ENCODE peak calls at places on chromosomes 12 and 14, in five cellular contexts. Q is astrocyte; V is RWPE1; X is CD8-positive, alpha-beta T cell; F is CD4-positive, alpha-beta T cell. W is an unnamed sample.

GRCh38 chr12:52969828-52970569 is 21.1 kb downstream of the KRT18 start:
- DNase-seq in Q (no peak), V (no peak), X (no peak), F (no peak), W (no peak)

GRCh38 chr12:4001869-4002268 is 128.7 kb upstream of the PARP11 start:
- DNase-seq in Q (no peak), V (no peak), X (no peak), F (no peak), W (no peak)

GRCh38 chr14:98229676-98230366 is 1042.2 kb downstream of the BCL11B start:
- DNase-seq in Q (no peak), V (no peak), X (no peak), F (peak), W (no peak)

GRCh38 chr12:96233941-96234461 is 39.8 kb downstream of the ELK3 start:
- DNase-seq in Q (peak), V (peak), X (no peak), F (no peak), W (peak)

GRCh38 chr12:51904951-51905471 is 2.3 kb upstream of the ACVRL1 start:
- DNase-seq in Q (no peak), V (no peak), X (no peak), F (no peak), W (no peak)

GRCh38 chr12:49947593-49948226 is 2.8 kb upstream of the AQP2 start:
- DNase-seq in Q (no peak), V (no peak), X (no peak), F (no peak), W (no peak)

GRCh38 chr14:51962678-51963077 is 26.7 kb upstream of the RTRAF start:
- DNase-seq in Q (peak), V (no peak), X (no peak), F (no peak), W (no peak)

GRCh38 chr12:48380596-48380995 is 29.9 kb upstream of the ZNF641 start:
- DNase-seq in Q (no peak), V (no peak), X (no peak), F (no peak), W (no peak)

GRCh38 chr14:64463198-64463597 is 2.1 kb upstream of the AKAP5 start:
- DNase-seq in Q (no peak), V (no peak), X (no peak), F (no peak), W (no peak)

GRCh38 chr12:7373226-7373625 is 69.4 kb downstream of the ACSM4 start:
- DNase-seq in Q (no peak), V (no peak), X (no peak), F (no peak), W (no peak)

GRCh38 chr14:35404496-35405303 is at the start of gene NFKBIA:
- DNase-seq in Q (peak), V (peak), X (peak), F (peak), W (peak)

GRCh38 chr14:31025335-31026075 is at the start of gene AP4S1:
- DNase-seq in Q (no peak), V (peak), X (peak), F (peak), W (peak)

GRCh38 chr12:132196873-132197390 is 52.7 kb downstream of the NOC4L start:
- DNase-seq in Q (no peak), V (no peak), X (no peak), F (no peak), W (no peak)

GRCh38 chr12:76311796-76312195 is 36.4 kb downstream of the BBS10 start:
- DNase-seq in Q (peak), V (no peak), X (no peak), F (no peak), W (no peak)

GRCh38 chr12:54428050-54429013 is 9.3 kb upstream of the ITGA5 start:
- DNase-seq in Q (peak), V (peak), X (no peak), F (no peak), W (no peak)

GRCh38 chr12:109726511-109727038 is 12.9 kb downstream of the FAM222A start:
- DNase-seq in Q (no peak), V (no peak), X (no peak), F (no peak), W (no peak)
- H3K27ac ChIP-seq in Q (no peak), V (no peak), X (no peak), F (no peak), W (peak)

GRCh38 chr14:55446127-55446736 is 5.8 kb upstream of the TBPL2 start:
- DNase-seq in Q (peak), V (peak), X (peak), F (peak), W (peak)

GRCh38 chr14:55449116-55449515 is 8.7 kb upstream of the TBPL2 start:
- DNase-seq in Q (no peak), V (no peak), X (no peak), F (no peak), W (no peak)

GRCh38 chr14:55450124-55450523 is 9.7 kb upstream of the TBPL2 start:
- DNase-seq in Q (no peak), V (no peak), X (no peak), F (no peak), W (no peak)

GRCh38 chr14:55446833-55447232 is 6.4 kb upstream of the TBPL2 start:
- DNase-seq in Q (peak), V (peak), X (no peak), F (no peak), W (no peak)

GRCh38 chr14:55448146-55448614 is 7.8 kb upstream of the TBPL2 start:
- DNase-seq in Q (peak), V (peak), X (no peak), F (no peak), W (no peak)
- H3K27ac ChIP-seq in Q (peak), V (peak), X (no peak), F (no peak), W (no peak)

GRCh38 chr14:49193365-49194050 is 392.7 kb downstream of the RPS29 start:
- DNase-seq in Q (no peak), V (no peak), X (no peak), F (no peak), W (no peak)
- H3K27ac ChIP-seq in Q (no peak), V (no peak), X (no peak), F (no peak), W (no peak)

DNA sequence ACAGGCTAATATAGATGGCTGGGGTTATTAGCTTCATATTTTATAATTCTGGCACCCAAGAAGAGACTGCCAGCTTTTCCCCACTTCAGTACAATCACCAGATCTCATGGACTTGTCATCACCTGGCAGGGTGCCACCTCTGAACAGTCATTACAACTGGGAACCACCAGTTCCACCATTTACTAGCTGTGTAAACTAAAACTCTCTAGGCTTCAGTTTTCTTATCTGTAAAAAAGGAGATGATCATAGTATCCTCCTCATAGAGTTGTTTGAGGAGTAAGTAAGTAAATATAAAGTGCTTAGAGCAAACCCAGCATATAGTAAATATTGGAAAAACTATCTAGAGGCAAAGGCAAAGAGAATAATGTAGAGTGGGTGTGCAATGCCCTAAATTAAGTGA is 19.3 kb downstream of the CPNE8 start:
- DNase-seq in Q (peak), V (peak), X (no peak), F (no peak), W (no peak)
- H3K27ac ChIP-seq in Q (no peak), V (no peak), X (no peak), F (no peak), W (no peak)

GRCh38 chr12:32265461-32265860 is 133.9 kb upstream of the FGD4 start:
- DNase-seq in Q (no peak), V (no peak), X (no peak), F (no peak), W (no peak)

GRCh38 chr12:32261638-32262037 is 137.7 kb upstream of the FGD4 start:
- DNase-seq in Q (no peak), V (no peak), X (no peak), F (no peak), W (no peak)

GRCh38 chr12:32266756-32267155 is 132.6 kb upstream of the FGD4 start:
- DNase-seq in Q (no peak), V (no peak), X (no peak), F (no peak), W (no peak)

GRCh38 chr12:32264995-32265394 is 134.4 kb upstream of the FGD4 start:
- DNase-seq in Q (no peak), V (no peak), X (no peak), F (no peak), W (no peak)

DNA sequence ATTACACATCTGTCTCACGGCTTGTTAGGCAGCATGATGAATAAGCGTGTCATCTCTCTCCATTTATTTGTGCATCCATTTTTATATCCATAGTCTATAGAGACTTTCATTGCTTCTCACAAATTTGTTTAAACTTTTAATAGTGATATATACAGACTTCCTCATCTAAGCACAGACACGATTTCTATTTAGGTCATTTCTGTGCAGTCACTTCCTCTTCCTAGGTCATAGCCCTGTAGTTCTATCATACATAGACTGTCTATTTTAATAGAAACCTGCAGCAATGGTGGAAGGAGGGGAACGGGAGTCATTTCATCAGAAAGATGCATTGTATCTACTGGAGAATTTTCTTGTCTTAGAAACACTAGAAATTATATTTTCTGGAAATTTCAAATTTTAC is 133.4 kb upstream of the FGD4 start:
- DNase-seq in Q (no peak), V (no peak), X (no peak), F (no peak), W (no peak)
- H3K27ac ChIP-seq in Q (no peak), V (no peak), X (no peak), F (no peak), W (no peak)

DNA sequence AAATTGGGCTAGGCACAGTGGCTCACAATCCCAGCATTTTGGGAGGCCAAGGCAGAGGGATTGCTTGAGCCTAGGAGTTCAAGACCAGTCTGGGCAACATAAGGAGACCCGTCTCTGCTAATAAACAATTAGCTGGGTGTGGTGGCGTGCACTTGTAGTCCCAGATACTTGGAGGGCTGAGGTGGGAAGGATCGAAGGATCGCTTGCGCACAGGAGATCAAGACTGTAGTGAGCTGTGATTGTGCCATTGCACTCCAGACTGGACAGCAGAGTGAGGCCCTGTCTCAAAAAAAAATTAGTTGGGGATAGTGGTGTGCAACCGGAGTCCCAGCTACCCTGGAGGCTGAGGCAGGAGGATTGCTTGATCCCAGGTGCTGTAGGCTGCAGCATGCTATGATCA is 38.7 kb upstream of the BCL7A start:
- DNase-seq in Q (no peak), V (no peak), X (no peak), F (no peak), W (no peak)
- H3K27ac ChIP-seq in Q (no peak), V (no peak), X (no peak), F (no peak), W (no peak)

GRCh38 chr12:106594447-106594846 is 11.6 kb downstream of the RFX4 start:
- DNase-seq in Q (no peak), V (no peak), X (no peak), F (no peak), W (no peak)
- H3K27ac ChIP-seq in Q (no peak), V (no peak), X (no peak), F (no peak), W (no peak)

DNA sequence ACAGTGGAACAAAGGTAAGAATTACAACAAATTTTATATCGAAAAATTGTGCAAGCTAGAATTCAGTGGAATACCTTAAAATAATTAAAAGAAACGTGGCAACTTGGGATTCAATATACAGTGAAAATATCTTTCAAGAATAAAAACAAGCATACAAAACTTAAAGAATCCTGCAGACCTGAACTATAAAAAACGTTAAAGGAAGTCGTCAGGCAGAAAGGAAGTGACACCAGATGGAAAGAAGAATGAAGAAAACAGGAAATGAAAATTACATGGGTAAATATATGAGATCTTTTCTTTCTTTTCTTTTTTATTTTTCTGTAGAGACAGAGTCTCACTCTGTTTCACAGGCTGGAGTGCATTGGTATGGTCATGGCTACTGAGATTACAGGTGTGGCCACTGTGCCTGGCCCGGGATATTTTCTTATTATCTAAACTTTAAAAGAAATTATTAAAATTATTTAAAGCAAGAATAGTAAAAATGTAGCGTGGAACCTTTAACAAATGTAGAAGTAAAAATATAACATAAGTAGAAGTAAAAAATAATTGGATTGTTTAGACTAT is 4.7 kb downstream of the MGP start:
- DNase-seq in Q (no peak), V (no peak), X (no peak), F (no peak), W (no peak)
- H3K27ac ChIP-seq in Q (no peak), V (no peak), X (no peak), F (no peak), W (no peak)

GRCh38 chr12:22256634-22257033 is 77.9 kb downstream of the ST8SIA1 start:
- DNase-seq in Q (no peak), V (no peak), X (no peak), F (no peak), W (no peak)

GRCh38 chr12:22254450-22254849 is 80.1 kb downstream of the ST8SIA1 start:
- DNase-seq in Q (no peak), V (no peak), X (no peak), F (no peak), W (no peak)

GRCh38 chr12:22255097-22255496 is 79.4 kb downstream of the ST8SIA1 start:
- DNase-seq in Q (peak), V (peak), X (no peak), F (no peak), W (no peak)

GRCh38 chr12:22257100-22257499 is 77.4 kb downstream of the ST8SIA1 start:
- DNase-seq in Q (no peak), V (no peak), X (no peak), F (no peak), W (no peak)

DNA sequence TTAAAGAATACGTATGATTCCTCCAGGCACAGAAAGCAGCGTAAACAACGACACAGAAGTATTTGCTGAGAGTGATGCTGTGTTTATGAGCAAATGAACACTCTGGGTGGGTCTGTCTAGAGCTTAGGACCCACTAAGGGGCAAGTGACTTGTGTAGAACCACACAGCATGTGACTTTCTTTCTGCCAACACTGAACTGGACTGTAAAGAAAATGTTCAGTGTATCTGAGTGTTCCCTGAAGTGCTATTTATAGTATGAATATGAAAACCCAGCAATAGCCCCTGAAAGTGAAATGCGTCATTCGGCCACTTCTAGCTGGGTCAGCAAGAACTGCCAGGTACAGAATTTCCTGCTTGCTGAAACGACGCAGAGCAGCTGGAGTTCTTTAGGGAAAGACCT is 78.4 kb downstream of the ST8SIA1 start:
- DNase-seq in Q (no peak), V (no peak), X (no peak), F (no peak), W (no peak)
- H3K27ac ChIP-seq in Q (no peak), V (no peak), X (no peak), F (no peak), W (no peak)

DNA sequence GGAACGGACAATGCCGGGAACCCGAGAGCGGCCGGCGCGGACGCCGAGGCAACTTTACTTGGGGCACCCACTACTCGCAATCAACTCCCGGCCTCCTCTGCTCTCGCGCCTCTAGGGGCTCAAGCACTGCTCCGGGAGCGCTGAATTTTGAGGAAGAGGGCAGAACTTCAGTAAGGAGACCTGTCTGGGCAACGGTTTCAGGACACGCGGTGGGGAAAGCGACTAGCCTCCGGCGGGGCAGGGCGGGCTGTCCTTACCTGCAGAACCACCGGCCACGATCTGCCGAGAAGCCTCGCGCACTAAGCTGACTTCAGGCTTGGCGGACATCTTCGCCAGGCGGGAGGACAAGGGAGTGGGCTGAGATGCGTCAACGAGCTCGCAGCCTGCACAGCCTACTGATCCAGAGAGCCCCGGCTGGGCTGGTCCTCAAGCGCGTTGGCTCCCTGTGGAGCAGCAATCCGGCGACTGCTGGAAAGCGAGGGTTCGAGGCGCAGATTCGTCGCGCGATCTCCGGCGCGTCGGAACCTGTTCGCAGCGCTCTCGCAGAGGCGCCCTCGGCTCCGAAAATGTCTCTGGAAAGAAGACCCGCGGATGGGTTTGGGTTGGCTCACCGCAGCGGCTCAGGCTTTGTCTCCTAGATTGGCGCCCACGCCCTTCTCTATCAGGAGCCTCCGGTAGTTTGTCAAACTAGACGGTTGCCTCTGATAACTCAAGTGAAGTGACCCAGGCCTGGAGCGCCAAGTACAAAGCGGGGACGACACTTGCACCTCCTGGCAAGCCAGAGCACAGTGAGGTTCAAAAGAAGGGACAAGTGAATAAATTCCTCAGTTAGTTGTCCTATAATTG is at the start of gene SLC25A21:
- DNase-seq in Q (peak), V (peak), X (no peak), F (no peak), W (peak)
- H3K27ac ChIP-seq in Q (peak), V (peak), X (no peak), F (no peak), W (peak)

W was measured in substantia nigra.